ENCODE peak calls at places on chromosome 15, in seven cellular contexts. X is posterior vena cava; P is activated CD4-positive, alpha-beta T cell treated with anti-CD3 and anti-CD28 coated beads, Interleukin-2, amount 10 ng/mL, durations not matched to agents 24 days and 14 days; N is ovary; I is hepatocyte; K is ACHN; Y is iPS-NIHi11. A is an unnamed sample.
A peak's percentile ranks its signal among the peaks of the same experiment; 100 is the strongest.

GRCh38 chr15:75544273-75544862 is 34.7 kb downstream of the PTPN9 start:
- DNase-seq in X (no peak), P (no peak), N (no peak), I (no peak), K (no peak), Y (no peak), A (no peak)

GRCh38 chr15:70140543-70141375 is 43.0 kb upstream of the TLE3 start:
- DNase-seq in X (peak; percentile 70), P (peak; percentile 78), N (peak; percentile 60), I (peak; percentile 79), K (peak; percentile 20), Y (peak; percentile 65), A (no peak)

GRCh38 chr15:55434989-55435825 is 26.9 kb downstream of the PIERCE2 start:
- DNase-seq in X (no peak), P (peak; percentile 77), N (no peak), I (peak; percentile 70), K (peak; percentile 51), Y (peak; percentile 45), A (peak; percentile 28)

GRCh38 chr15:36390491-36390890 is 188.9 kb upstream of the CDIN1 start:
- DNase-seq in X (no peak), P (no peak), N (no peak), I (no peak), K (no peak), Y (no peak), A (no peak)

GRCh38 chr15:36961956-36962355 is 138.4 kb downstream of the MEIS2 start:
- DNase-seq in X (no peak), P (no peak), N (no peak), I (no peak), K (no peak), Y (no peak), A (no peak)

GRCh38 chr15:90465930-90466567 is 63.7 kb upstream of the CRTC3 start:
- DNase-seq in X (no peak), P (no peak), N (no peak), I (no peak), K (no peak), Y (no peak), A (no peak)

GRCh38 chr15:60729850-60730458 is 251.0 kb upstream of the ICE2 start:
- DNase-seq in X (no peak), P (peak; percentile 76), N (no peak), I (no peak), K (no peak), Y (no peak), A (no peak)

GRCh38 chr15:88394553-88395159 is 72.5 kb downstream of the MRPL46 start:
- DNase-seq in X (no peak), P (no peak), N (no peak), I (no peak), K (no peak), Y (no peak), A (no peak)

GRCh38 chr15:31437686-31438085 is 111.1 kb downstream of the KLF13 start:
- DNase-seq in X (no peak), P (peak; percentile 78), N (no peak), I (no peak), K (no peak), Y (no peak), A (no peak)

GRCh38 chr15:90086868-90087268 is 15.4 kb downstream of the IDH2 start:
- DNase-seq in X (no peak), P (peak; percentile 86), N (peak; percentile 62), I (no peak), K (peak; percentile 53), Y (peak; percentile 67), A (peak; percentile 31)

GRCh38 chr15:96767703-96768434 is 437.4 kb downstream of the NR2F2 start:
- DNase-seq in X (no peak), P (no peak), N (no peak), I (no peak), K (peak; percentile 1), Y (no peak), A (no peak)

GRCh38 chr15:100394726-100395125 is 53.0 kb upstream of the ADAMTS17 start:
- DNase-seq in X (no peak), P (no peak), N (no peak), I (no peak), K (no peak), Y (no peak), A (no peak)

GRCh38 chr15:91279481-91279880 is 179.4 kb downstream of the SV2B start:
- DNase-seq in X (no peak), P (no peak), N (no peak), I (no peak), K (no peak), Y (no peak), A (no peak)

GRCh38 chr15:70324001-70324974 is 226.6 kb upstream of the TLE3 start:
- DNase-seq in X (no peak), P (no peak), N (no peak), I (peak; percentile 77), K (no peak), Y (no peak), A (peak; percentile 62)

GRCh38 chr15:82850731-82851130 is 41.3 kb downstream of the WHAMM start:
- DNase-seq in X (no peak), P (no peak), N (no peak), I (no peak), K (no peak), Y (no peak), A (no peak)

GRCh38 chr15:67806539-67806935 is 18.8 kb upstream of the SKOR1 start:
- DNase-seq in X (no peak), P (no peak), N (no peak), I (no peak), K (no peak), Y (no peak), A (no peak)

GRCh38 chr15:99511529-99511864 is 54.3 kb upstream of the MEF2A start:
- DNase-seq in X (no peak), P (no peak), N (no peak), I (no peak), K (no peak), Y (no peak), A (no peak)

GRCh38 chr15:71294636-71295241 is 179.5 kb downstream of the THSD4 start:
- DNase-seq in X (no peak), P (no peak), N (no peak), I (no peak), K (peak; percentile 7), Y (no peak), A (no peak)

GRCh38 chr15:95235033-95235432 is 1003.7 kb downstream of the MCTP2 start:
- DNase-seq in X (no peak), P (no peak), N (no peak), I (no peak), K (no peak), Y (no peak), A (no peak)

GRCh38 chr15:83973816-83974215 is 261.8 kb upstream of the GOLGA6L4 start:
- DNase-seq in X (no peak), P (peak; percentile 58), N (no peak), I (no peak), K (no peak), Y (peak; percentile 55), A (no peak)

GRCh38 chr15:52252781-52253180 is 42.8 kb downstream of the MYO5C start:
- DNase-seq in X (no peak), P (no peak), N (no peak), I (peak; percentile 57), K (peak; percentile 85), Y (no peak), A (no peak)

GRCh38 chr15:59531066-59531465 is 80.5 kb upstream of the GCNT3 start:
- DNase-seq in X (no peak), P (no peak), N (no peak), I (no peak), K (no peak), Y (no peak), A (no peak)

GRCh38 chr15:95853350-95853749 is 477.1 kb upstream of the NR2F2 start:
- DNase-seq in X (no peak), P (no peak), N (no peak), I (no peak), K (no peak), Y (no peak), A (no peak)

GRCh38 chr15:42670441-42670840 is 66.5 kb downstream of the CDAN1 start:
- DNase-seq in X (no peak), P (no peak), N (no peak), I (no peak), K (no peak), Y (no peak), A (no peak)

GRCh38 chr15:75069301-75069925 is 46.0 kb downstream of the PPCDC start:
- DNase-seq in X (no peak), P (peak; percentile 72), N (peak; percentile 10), I (no peak), K (no peak), Y (no peak), A (no peak)

GRCh38 chr15:90479656-90480055 is 50.1 kb upstream of the CRTC3 start:
- DNase-seq in X (no peak), P (no peak), N (no peak), I (peak; percentile 13), K (no peak), Y (peak; percentile 36), A (no peak)

GRCh38 chr15:62558640-62559039 is 393.6 kb upstream of the C2CD4B start:
- DNase-seq in X (no peak), P (no peak), N (no peak), I (peak; percentile 28), K (no peak), Y (no peak), A (no peak)

GRCh38 chr15:95872366-95872771 is 458.1 kb upstream of the NR2F2 start:
- DNase-seq in X (no peak), P (no peak), N (no peak), I (peak; percentile 22), K (no peak), Y (no peak), A (no peak)